ENCODE peak calls at places on chromosome 21, in ten cellular contexts. B is activated B cell treated with CpG ODN at 0.5 μM for 24 hours; I is activated T-cell treated with anti-CD3 and anti-CD28 coated beads, Interleukin-2, amount 50 U/mL, for 1 hour; F is NCI-H1105; W is Kasumi-1; J is OCI-LY7; L is H7; C is psoas muscle; M is GM23248; O is SJCRH30. Z is an unnamed sample.

GRCh38 chr21:20249401-20249800 is 748.8 kb upstream of the NCAM2 start:
- DNase-seq in M (no peak), F (no peak), O (no peak), J (no peak), W (no peak), L (no peak), C (no peak), B (no peak), I (no peak), Z (no peak)

GRCh38 chr21:45769896-45770295 is 126.4 kb downstream of the PCBP3 start:
- DNase-seq in I (no peak), F (no peak), O (no peak), B (no peak), M (no peak), J (no peak), C (no peak), L (peak), W (no peak), Z (no peak)

GRCh38 chr21:46150073-46150472 is 5.3 kb downstream of the FTCD start:
- DNase-seq in I (no peak), M (no peak), C (peak), L (no peak), J (no peak), W (no peak), B (no peak), F (no peak), O (no peak), Z (no peak)

GRCh38 chr21:42561742-42562141 is 48.1 kb downstream of the SLC37A1 start:
- DNase-seq in B (no peak), M (no peak), F (peak), W (no peak), L (peak), J (peak), O (no peak), I (no peak), C (no peak), Z (no peak)

GRCh38 chr21:34528131-34528561 is 16.1 kb upstream of the KCNE1 start:
- DNase-seq in C (no peak), I (no peak), J (no peak), W (no peak), F (no peak), O (no peak), B (no peak), L (no peak), M (peak), Z (no peak)

GRCh38 chr21:42336065-42336464 is 14.7 kb downstream of the TFF2 start:
- DNase-seq in W (no peak), M (no peak), J (no peak), I (no peak), C (no peak), O (peak), B (no peak), F (no peak), L (peak), Z (no peak)

GRCh38 chr21:42156690-42157605 is 62.0 kb upstream of the ABCG1 start:
- DNase-seq in B (no peak), J (no peak), M (no peak), L (peak), F (peak), O (peak), W (no peak), I (peak), C (no peak), Z (no peak)

GRCh38 chr21:38266732-38267131 is 9.9 kb downstream of the KCNJ15 start:
- DNase-seq in J (no peak), F (no peak), C (no peak), L (no peak), M (peak), I (no peak), W (no peak), B (no peak), O (no peak), Z (no peak)

GRCh38 chr21:44397431-44398031 is 44.1 kb downstream of the TRPM2 start:
- DNase-seq in J (no peak), C (no peak), W (no peak), O (no peak), L (peak), F (no peak), M (no peak), B (no peak), I (no peak), Z (no peak)

GRCh38 chr21:43866233-43866632 is 1.2 kb downstream of the AGPAT3 start:
- DNase-seq in O (peak), M (peak), J (peak), B (no peak), I (peak), F (no peak), L (peak), C (peak), W (peak), Z (peak)

GRCh38 chr21:27561116-27561515 is 594.2 kb upstream of the ADAMTS5 start:
- DNase-seq in J (no peak), B (no peak), C (peak), F (no peak), I (no peak), L (no peak), W (no peak), O (no peak), M (no peak), Z (no peak)

GRCh38 chr21:41133896-41134522 is 34.0 kb upstream of the BACE2 start:
- DNase-seq in M (peak), J (peak), F (no peak), O (peak), L (peak), B (no peak), I (no peak), C (no peak), W (peak), Z (peak)

GRCh38 chr21:46207006-46207919 is 21.3 kb downstream of the LSS start:
- DNase-seq in C (peak), B (no peak), L (peak), F (no peak), I (no peak), W (no peak), M (no peak), J (peak), O (no peak), Z (no peak)

GRCh38 chr21:21612446-21612845 is 614.2 kb downstream of the NCAM2 start:
- DNase-seq in C (no peak), M (peak), F (no peak), B (no peak), I (no peak), J (no peak), W (peak), L (peak), O (peak), Z (no peak)

GRCh38 chr21:9730866-9731265 is 790.5 kb upstream of the TPTE start:
- DNase-seq in F (no peak), O (no peak), L (no peak), J (no peak), W (no peak), M (no peak), C (no peak), B (no peak), I (no peak), Z (no peak)

GRCh38 chr21:40846057-40846456 is 901 bp downstream of the DSCAM start:
- DNase-seq in I (no peak), L (no peak), O (no peak), W (no peak), C (no peak), B (no peak), M (no peak), J (no peak), F (peak), Z (no peak)

GRCh38 chr21:33350676-33351075 is 25.9 kb downstream of the IFNAR1 start:
- DNase-seq in F (no peak), J (no peak), W (no peak), O (no peak), I (no peak), C (no peak), L (no peak), B (no peak), M (no peak), Z (no peak)

GRCh38 chr21:28089599-28090421 is 902.9 kb downstream of the LTN1 start:
- DNase-seq in B (no peak), M (no peak), W (no peak), C (peak), F (no peak), O (no peak), L (no peak), J (no peak), I (no peak), Z (no peak)

GRCh38 chr21:33767960-33768359 is 125.7 kb downstream of the ITSN1 start:
- DNase-seq in I (no peak), F (no peak), J (no peak), B (no peak), O (no peak), W (no peak), L (no peak), C (no peak), M (peak), Z (no peak)

GRCh38 chr21:45080232-45080631 is 5.9 kb downstream of the ADARB1 start:
- DNase-seq in I (no peak), O (no peak), L (no peak), C (no peak), B (no peak), M (peak), F (no peak), J (no peak), W (no peak), Z (no peak)

GRCh38 chr21:38843806-38844479 is 38.2 kb downstream of the ETS2 start:
- DNase-seq in L (no peak), I (no peak), B (no peak), J (no peak), F (no peak), W (no peak), M (peak), O (no peak), C (no peak), Z (no peak)

GRCh38 chr21:15430023-15430422 is 299.8 kb upstream of the USP25 start:
- DNase-seq in J (no peak), M (peak), W (no peak), F (no peak), C (no peak), B (no peak), I (no peak), L (no peak), O (no peak), Z (no peak)

GRCh38 chr21:44734841-44735240 is 23.5 kb upstream of the TSPEAR start:
- DNase-seq in C (no peak), W (no peak), L (no peak), F (no peak), I (no peak), B (no peak), M (no peak), O (no peak), J (no peak), Z (no peak)

GRCh38 chr21:34023691-34024381 is 49.5 kb upstream of the MRPS6 start:
- DNase-seq in L (no peak), B (no peak), F (no peak), J (no peak), M (no peak), W (no peak), I (no peak), C (no peak), O (no peak), Z (no peak)